ENCODE peak calls at places on chromosomes 7 and 10, in four cellular contexts. E, T, Y and P are unnamed samples.

GRCh38 chr10:88733215-88733614 is 26.6 kb upstream of the LIPN start:
- DNase-seq in E (no peak), Y (no peak), T (no peak), P (no peak)

GRCh38 chr7:101696-102376 is 90.5 kb upstream of the FAM20C start:
- DNase-seq in E (no peak), Y (no peak), T (no peak), P (peak)

GRCh38 chr10:95404460-95404858 is 113.7 kb upstream of the PDLIM1 start:
- DNase-seq in E (no peak), T (peak), Y (no peak), P (no peak)

GRCh38 chr10:77872151-77872946 is 54.2 kb downstream of the DLG5 start:
- DNase-seq in Y (no peak), E (no peak), T (no peak), P (no peak)

GRCh38 chr10:19964625-19965024 is 148.4 kb downstream of the PLXDC2 start:
- DNase-seq in E (no peak), Y (no peak), T (no peak), P (no peak)

GRCh38 chr7:101986335-101986734 is 168.9 kb downstream of the CUX1 start:
- DNase-seq in T (no peak), E (no peak), Y (no peak), P (no peak)

GRCh38 chr7:98334077-98334476 is 52.6 kb downstream of the BRI3 start:
- DNase-seq in Y (no peak), T (no peak), E (no peak), P (no peak)

GRCh38 chr10:24952146-24952700 is at the start of gene PRTFDC1:
- DNase-seq in Y (no peak), T (no peak), E (peak), P (no peak)

GRCh38 chr7:115851291-115851690 is 179.3 kb downstream of the TFEC start:
- DNase-seq in Y (no peak), E (no peak), T (peak), P (peak)

GRCh38 chr10:50367732-50368131 is 116.4 kb upstream of the ASAH2 start:
- DNase-seq in Y (no peak), E (no peak), T (peak), P (peak)

GRCh38 chr10:3419719-3420495 is 247.3 kb upstream of the PITRM1 start:
- DNase-seq in E (no peak), T (no peak), Y (no peak), P (no peak)

GRCh38 chr10:12847361-12847975 is 154.0 kb downstream of the CCDC3 start:
- DNase-seq in Y (no peak), T (no peak), E (peak), P (peak)

GRCh38 chr7:21430575-21430954 is 2.7 kb downstream of the SP4 start:
- DNase-seq in T (no peak), Y (no peak), E (no peak), P (no peak)

GRCh38 chr7:101733713-101734475 is 83.5 kb upstream of the CUX1 start:
- DNase-seq in T (peak), E (peak), Y (no peak), P (peak)

GRCh38 chr10:124448696-124449169 is 1.1 kb downstream of the NKX1-2 start:
- DNase-seq in Y (no peak), T (no peak), E (peak), P (no peak)

GRCh38 chr10:2985729-2986232 is 81.6 kb upstream of the PFKP start:
- DNase-seq in E (no peak), T (no peak), Y (no peak), P (peak)

GRCh38 chr10:48579251-48579960 is 25.5 kb downstream of the ARHGAP22 start:
- DNase-seq in E (no peak), T (no peak), Y (no peak), P (no peak)

GRCh38 chr10:116268976-116269375 is 4.0 kb downstream of the GFRA1 start:
- DNase-seq in T (no peak), Y (no peak), E (no peak), P (no peak)

GRCh38 chr10:68647928-68648327 is 73.1 kb upstream of the CCAR1 start:
- DNase-seq in Y (no peak), E (no peak), T (peak), P (no peak)

GRCh38 chr10:132624847-132625839 is 87.6 kb downstream of the INPP5A start:
- DNase-seq in Y (no peak), E (no peak), T (no peak), P (peak)

GRCh38 chr10:128704716-128705115 is 578.5 kb upstream of the MKI67 start:
- DNase-seq in T (no peak), Y (no peak), E (no peak), P (no peak)

GRCh38 chr7:16916111-16916639 is 34.4 kb upstream of the AGR3 start:
- DNase-seq in T (no peak), E (no peak), Y (no peak), P (no peak)

GRCh38 chr7:21318190-21318915 is 109.5 kb upstream of the SP4 start:
- DNase-seq in E (no peak), Y (no peak), T (no peak), P (peak)

GRCh38 chr7:264541-265191 is 25.3 kb upstream of the FOXL3 start:
- DNase-seq in T (no peak), Y (no peak), E (no peak), P (no peak)

GRCh38 chr10:97676770-97677581 is 10.1 kb downstream of the AVPI1 start:
- DNase-seq in T (peak), E (peak), Y (no peak), P (no peak)
- TF ChIP-seq YY1 in T (no peak), E (no peak), Y (no peak), P (no peak)

DNA sequence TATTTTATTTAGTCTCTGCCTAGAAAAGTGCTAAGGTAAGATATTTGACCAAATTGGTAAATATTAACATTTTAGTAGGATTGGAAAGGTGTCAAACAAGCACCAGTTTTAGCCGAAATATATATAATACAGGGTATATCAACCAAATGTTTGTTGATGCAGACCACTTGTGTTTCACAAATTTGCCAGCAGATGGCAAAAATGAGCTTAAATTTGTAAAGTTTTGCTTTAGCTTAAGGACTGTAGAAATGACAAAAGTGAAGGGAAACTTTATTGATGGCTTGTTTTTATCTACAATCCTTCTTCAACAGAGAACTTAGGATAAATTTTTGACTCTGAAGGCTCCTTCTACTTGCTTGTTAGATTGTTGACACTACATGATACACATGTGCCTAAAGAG is 4.8 kb upstream of the POLR1F start:
- DNase-seq in Y (peak), E (no peak), T (peak), P (peak)
- TF ChIP-seq SUZ12 in Y (no peak), E (no peak), T (no peak), P (no peak)

DNA sequence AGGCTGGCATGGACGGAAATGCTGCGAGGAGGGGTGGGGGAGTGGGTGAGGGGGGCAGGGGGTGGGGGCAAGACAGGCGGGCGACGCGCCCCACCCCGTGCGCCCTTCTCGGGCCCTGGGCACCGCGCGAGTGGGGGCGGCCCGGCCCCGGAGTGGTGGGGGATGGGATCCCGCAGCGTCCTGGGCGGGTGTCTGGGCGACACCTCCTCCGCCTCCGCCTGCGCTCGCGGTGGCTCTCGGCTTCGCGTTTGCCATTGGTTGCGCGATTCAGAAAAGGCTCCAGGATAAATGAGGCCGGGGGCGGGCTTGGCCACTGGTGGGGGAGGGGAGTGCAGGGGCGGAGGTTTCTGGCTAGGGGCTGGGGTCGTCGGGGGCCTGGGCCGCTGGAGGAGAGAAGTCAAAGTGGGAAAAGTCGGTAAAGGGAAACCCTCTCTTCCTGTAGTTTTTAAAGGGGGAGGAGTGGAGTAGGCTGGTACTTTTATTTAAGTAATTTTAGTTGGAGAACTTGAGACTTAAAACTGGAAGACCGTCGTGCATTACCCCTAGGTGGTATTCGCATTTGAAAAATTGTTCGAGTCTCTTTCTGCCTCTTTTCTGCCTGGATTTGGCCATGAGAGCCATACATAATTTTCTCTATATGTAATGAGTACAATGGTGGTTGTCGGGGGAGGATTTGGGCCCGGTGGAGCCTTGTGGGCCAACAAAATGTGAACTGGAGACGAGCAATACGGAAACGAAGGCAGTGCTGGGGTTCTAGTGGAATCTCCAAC is 984 bp upstream of the IGF2BP3 start:
- DNase-seq in T (peak), Y (no peak), E (peak), P (peak)
- TF ChIP-seq YY1 in T (peak), Y (peak), E (no peak), P (no peak)

DNA sequence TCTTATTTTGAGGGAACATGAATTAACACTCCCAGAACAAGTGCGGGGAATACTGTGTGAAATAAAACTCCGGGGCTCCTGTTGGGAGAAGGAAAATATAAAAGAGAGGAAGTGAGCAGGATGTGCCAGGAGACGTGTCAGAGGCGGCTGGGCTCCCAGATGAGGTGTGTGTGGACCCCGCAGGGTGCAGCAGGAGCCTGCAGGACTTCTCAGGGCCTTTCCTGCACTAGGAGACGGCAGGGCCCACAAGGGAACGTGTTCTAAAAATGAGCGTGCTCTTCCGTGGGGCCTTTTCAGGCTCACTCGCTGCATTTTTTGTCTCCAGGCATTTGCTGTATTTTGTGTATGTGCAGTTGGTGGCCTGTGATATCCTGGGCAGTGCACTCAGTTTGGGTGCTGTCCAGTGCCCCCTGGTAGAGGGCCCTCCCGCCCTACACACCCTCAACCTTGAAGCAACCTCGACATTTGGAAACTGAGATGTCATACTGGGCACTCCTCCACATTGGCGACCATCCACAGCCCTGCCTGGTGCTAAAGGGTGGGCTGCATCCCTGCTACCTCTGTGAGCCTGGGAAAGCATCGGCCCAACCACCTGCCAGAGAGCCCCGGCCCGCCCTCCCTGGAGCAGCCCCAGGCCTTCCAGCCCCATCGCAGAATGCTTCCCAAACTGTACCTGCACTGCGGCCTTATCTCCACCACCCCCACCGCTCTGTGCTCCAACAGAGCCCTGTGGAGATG is 35.2 kb upstream of the EN2 start:
- DNase-seq in Y (no peak), T (no peak), E (no peak), P (no peak)
- TF ChIP-seq SUZ12 in Y (no peak), T (no peak), E (no peak), P (no peak)

GRCh38 chr10:59805043-59805442 is 51.8 kb upstream of the MRLN start:
- DNase-seq in Y (no peak), T (peak), E (peak), P (peak)
- TF ChIP-seq YY1 in Y (no peak), T (no peak), E (no peak), P (no peak)